ENCODE peak calls at places on chromosomes 7 and 10, in five cellular contexts. One of them, this sample, is unnamed.

GRCh38 chr10:70404906-70405824 is 1.2 kb downstream of the EIF4EBP2 start:
- DNase-seq in left cardiac atrium: peak
- DNase-seq in activated CD4-positive, CD25-positive, alpha-beta regulatory T cell treated with anti-CD3 and anti-CD28 coated beads, Interleukin-2, amount 50 U/mL, for 72 hours: peak
- DNase-seq in GM20000: peak
- DNase-seq in GM12865: peak
- DNase-seq in this sample: peak

GRCh38 chr7:4792537-4793126 is 17.2 kb downstream of the AP5Z1 start:
- DNase-seq in GM12865: no peak
- DNase-seq in left cardiac atrium: no peak
- DNase-seq in activated CD4-positive, CD25-positive, alpha-beta regulatory T cell treated with anti-CD3 and anti-CD28 coated beads, Interleukin-2, amount 50 U/mL, for 72 hours: no peak
- DNase-seq in GM20000: no peak
- DNase-seq in this sample: no peak

GRCh38 chr7:157851501-157852067 is 514.8 kb downstream of the DNAJB6 start:
- DNase-seq in left cardiac atrium: peak
- DNase-seq in GM20000: no peak
- DNase-seq in activated CD4-positive, CD25-positive, alpha-beta regulatory T cell treated with anti-CD3 and anti-CD28 coated beads, Interleukin-2, amount 50 U/mL, for 72 hours: peak
- DNase-seq in GM12865: no peak
- DNase-seq in this sample: peak

GRCh38 chr10:6233725-6234277 is 31.1 kb downstream of the PFKFB3 start:
- DNase-seq in activated CD4-positive, CD25-positive, alpha-beta regulatory T cell treated with anti-CD3 and anti-CD28 coated beads, Interleukin-2, amount 50 U/mL, for 72 hours: no peak
- DNase-seq in GM12865: no peak
- DNase-seq in GM20000: peak
- DNase-seq in left cardiac atrium: no peak
- DNase-seq in this sample: no peak

GRCh38 chr7:5296627-5297226 is 14.0 kb downstream of the SLC29A4 start:
- DNase-seq in GM12865: peak
- DNase-seq in GM20000: peak
- DNase-seq in activated CD4-positive, CD25-positive, alpha-beta regulatory T cell treated with anti-CD3 and anti-CD28 coated beads, Interleukin-2, amount 50 U/mL, for 72 hours: peak
- DNase-seq in left cardiac atrium: no peak
- DNase-seq in this sample: no peak

GRCh38 chr10:99438890-99439289 is 8.5 kb upstream of the GOT1 start:
- DNase-seq in activated CD4-positive, CD25-positive, alpha-beta regulatory T cell treated with anti-CD3 and anti-CD28 coated beads, Interleukin-2, amount 50 U/mL, for 72 hours: no peak
- DNase-seq in GM12865: no peak
- DNase-seq in left cardiac atrium: no peak
- DNase-seq in GM20000: no peak
- DNase-seq in this sample: no peak

GRCh38 chr10:78065616-78066410 is 32.1 kb downstream of the RPS24 start:
- DNase-seq in GM12865: no peak
- DNase-seq in GM20000: no peak
- DNase-seq in left cardiac atrium: no peak
- DNase-seq in activated CD4-positive, CD25-positive, alpha-beta regulatory T cell treated with anti-CD3 and anti-CD28 coated beads, Interleukin-2, amount 50 U/mL, for 72 hours: no peak
- DNase-seq in this sample: peak

GRCh38 chr7:154304740-154305679 is 252.8 kb downstream of the DPP6 start:
- DNase-seq in GM20000: no peak
- DNase-seq in GM12865: no peak
- DNase-seq in left cardiac atrium: no peak
- DNase-seq in activated CD4-positive, CD25-positive, alpha-beta regulatory T cell treated with anti-CD3 and anti-CD28 coated beads, Interleukin-2, amount 50 U/mL, for 72 hours: no peak
- DNase-seq in this sample: no peak

GRCh38 chr10:1149793-1150637 is 93.8 kb downstream of the WDR37 start:
- DNase-seq in GM12865: no peak
- DNase-seq in GM20000: no peak
- DNase-seq in activated CD4-positive, CD25-positive, alpha-beta regulatory T cell treated with anti-CD3 and anti-CD28 coated beads, Interleukin-2, amount 50 U/mL, for 72 hours: peak
- DNase-seq in left cardiac atrium: peak
- DNase-seq in this sample: peak

GRCh38 chr10:19819419-19820033 is 3.3 kb downstream of the PLXDC2 start:
- DNase-seq in left cardiac atrium: no peak
- DNase-seq in GM20000: peak
- DNase-seq in activated CD4-positive, CD25-positive, alpha-beta regulatory T cell treated with anti-CD3 and anti-CD28 coated beads, Interleukin-2, amount 50 U/mL, for 72 hours: no peak
- DNase-seq in GM12865: peak
- DNase-seq in this sample: peak

GRCh38 chr7:78638364-78638763 is 815.1 kb downstream of the MAGI2 start:
- DNase-seq in left cardiac atrium: no peak
- DNase-seq in activated CD4-positive, CD25-positive, alpha-beta regulatory T cell treated with anti-CD3 and anti-CD28 coated beads, Interleukin-2, amount 50 U/mL, for 72 hours: no peak
- DNase-seq in GM20000: no peak
- DNase-seq in GM12865: no peak
- DNase-seq in this sample: no peak

GRCh38 chr10:101595591-101596433 is 7.7 kb downstream of the DPCD start:
- DNase-seq in left cardiac atrium: no peak
- DNase-seq in GM12865: no peak
- DNase-seq in GM20000: no peak
- DNase-seq in activated CD4-positive, CD25-positive, alpha-beta regulatory T cell treated with anti-CD3 and anti-CD28 coated beads, Interleukin-2, amount 50 U/mL, for 72 hours: no peak
- DNase-seq in this sample: no peak

GRCh38 chr10:110852897-110853296 is 18.8 kb upstream of the PDCD4 start:
- DNase-seq in activated CD4-positive, CD25-positive, alpha-beta regulatory T cell treated with anti-CD3 and anti-CD28 coated beads, Interleukin-2, amount 50 U/mL, for 72 hours: no peak
- DNase-seq in left cardiac atrium: no peak
- DNase-seq in GM20000: no peak
- DNase-seq in GM12865: no peak
- DNase-seq in this sample: no peak

GRCh38 chr7:8249121-8249520 is 12.8 kb downstream of the ICA1 start:
- DNase-seq in GM20000: no peak
- DNase-seq in activated CD4-positive, CD25-positive, alpha-beta regulatory T cell treated with anti-CD3 and anti-CD28 coated beads, Interleukin-2, amount 50 U/mL, for 72 hours: no peak
- DNase-seq in GM12865: no peak
- DNase-seq in left cardiac atrium: no peak
- DNase-seq in this sample: no peak

GRCh38 chr10:74799840-74800239 is 26.6 kb upstream of the KAT6B start:
- DNase-seq in GM12865: peak
- DNase-seq in left cardiac atrium: no peak
- DNase-seq in activated CD4-positive, CD25-positive, alpha-beta regulatory T cell treated with anti-CD3 and anti-CD28 coated beads, Interleukin-2, amount 50 U/mL, for 72 hours: no peak
- DNase-seq in GM20000: no peak
- DNase-seq in this sample: peak

GRCh38 chr7:157013602-157014549 is 3.4 kb upstream of the MNX1 start:
- DNase-seq in left cardiac atrium: no peak
- DNase-seq in GM12865: no peak
- DNase-seq in GM20000: no peak
- DNase-seq in activated CD4-positive, CD25-positive, alpha-beta regulatory T cell treated with anti-CD3 and anti-CD28 coated beads, Interleukin-2, amount 50 U/mL, for 72 hours: no peak
- DNase-seq in this sample: no peak

GRCh38 chr7:91468231-91468630 is 204.0 kb downstream of the FZD1 start:
- DNase-seq in GM12865: no peak
- DNase-seq in left cardiac atrium: no peak
- DNase-seq in GM20000: no peak
- DNase-seq in activated CD4-positive, CD25-positive, alpha-beta regulatory T cell treated with anti-CD3 and anti-CD28 coated beads, Interleukin-2, amount 50 U/mL, for 72 hours: no peak
- DNase-seq in this sample: no peak

GRCh38 chr7:64890761-64891666 is 12.1 kb upstream of the ZNF273 start:
- DNase-seq in activated CD4-positive, CD25-positive, alpha-beta regulatory T cell treated with anti-CD3 and anti-CD28 coated beads, Interleukin-2, amount 50 U/mL, for 72 hours: no peak
- DNase-seq in GM12865: no peak
- DNase-seq in GM20000: no peak
- DNase-seq in left cardiac atrium: no peak
- DNase-seq in this sample: no peak

GRCh38 chr7:33091111-33091531 is 18.1 kb downstream of the RP9 start:
- DNase-seq in activated CD4-positive, CD25-positive, alpha-beta regulatory T cell treated with anti-CD3 and anti-CD28 coated beads, Interleukin-2, amount 50 U/mL, for 72 hours: no peak
- DNase-seq in left cardiac atrium: no peak
- DNase-seq in GM12865: no peak
- DNase-seq in GM20000: no peak
- DNase-seq in this sample: no peak

GRCh38 chr10:14329609-14330246 is 996 bp downstream of the FRMD4A start:
- DNase-seq in GM20000: no peak
- DNase-seq in left cardiac atrium: no peak
- DNase-seq in GM12865: no peak
- DNase-seq in activated CD4-positive, CD25-positive, alpha-beta regulatory T cell treated with anti-CD3 and anti-CD28 coated beads, Interleukin-2, amount 50 U/mL, for 72 hours: no peak
- DNase-seq in this sample: no peak

GRCh38 chr7:105623378-105623777 is 42.1 kb upstream of the EFCAB10 start:
- DNase-seq in GM12865: no peak
- DNase-seq in left cardiac atrium: no peak
- DNase-seq in GM20000: no peak
- DNase-seq in activated CD4-positive, CD25-positive, alpha-beta regulatory T cell treated with anti-CD3 and anti-CD28 coated beads, Interleukin-2, amount 50 U/mL, for 72 hours: no peak
- DNase-seq in this sample: peak

GRCh38 chr10:57218382-57218781 is 857.3 kb upstream of the ZWINT start:
- DNase-seq in GM20000: no peak
- DNase-seq in left cardiac atrium: no peak
- DNase-seq in GM12865: no peak
- DNase-seq in activated CD4-positive, CD25-positive, alpha-beta regulatory T cell treated with anti-CD3 and anti-CD28 coated beads, Interleukin-2, amount 50 U/mL, for 72 hours: no peak
- DNase-seq in this sample: no peak

GRCh38 chr10:125999694-126000093 is 103.3 kb downstream of the FANK1 start:
- DNase-seq in GM20000: no peak
- DNase-seq in left cardiac atrium: no peak
- DNase-seq in activated CD4-positive, CD25-positive, alpha-beta regulatory T cell treated with anti-CD3 and anti-CD28 coated beads, Interleukin-2, amount 50 U/mL, for 72 hours: no peak
- DNase-seq in GM12865: no peak
- DNase-seq in this sample: no peak

This sample was measured in NB4.